ENCODE peak calls at places on chromosomes 1 and 21, in six cellular contexts. W is neural crest cell; H is cardiac muscle cell; N is GM20000; E is OCI-LY7; J is CD8-positive, alpha-beta T cell. R is an unnamed sample.

GRCh38 chr1:232462200-232462599 is 167.7 kb downstream of the SIPA1L2 start:
- DNase-seq in W (no peak), H (no peak), N (no peak), E (no peak), J (no peak), R (no peak)

GRCh38 chr1:12460911-12461621 is 156.9 kb downstream of the DHRS3 start:
- DNase-seq in W (no peak), H (no peak), N (no peak), E (no peak), J (no peak), R (no peak)

GRCh38 chr1:162248854-162249535 is 127.7 kb downstream of the SPATA46 start:
- DNase-seq in W (peak), H (peak), N (no peak), E (no peak), J (no peak), R (no peak)

GRCh38 chr21:42669069-42669468 is 15.6 kb downstream of the PDE9A start:
- DNase-seq in W (no peak), H (peak), N (no peak), E (no peak), J (no peak), R (no peak)

GRCh38 chr1:156498447-156499193 is 2.0 kb downstream of the MEF2D start:
- DNase-seq in W (no peak), H (peak), N (no peak), E (peak), J (no peak), R (peak)

GRCh38 chr1:203440780-203441179 is 34.8 kb upstream of the PRELP start:
- DNase-seq in W (no peak), H (peak), N (peak), E (peak), J (no peak), R (no peak)

GRCh38 chr1:88982055-88982454 is 10.4 kb downstream of the KYAT3 start:
- DNase-seq in W (no peak), H (no peak), N (no peak), E (no peak), J (no peak), R (no peak)

GRCh38 chr21:14687277-14687642 is 141.1 kb upstream of the SAMSN1 start:
- DNase-seq in W (no peak), H (no peak), N (no peak), E (peak), J (no peak), R (no peak)

GRCh38 chr1:243730499-243731150 is 119.4 kb downstream of the AKT3 start:
- DNase-seq in W (no peak), H (no peak), N (no peak), E (no peak), J (no peak), R (no peak)

GRCh38 chr1:1894354-1895049 is 3.6 kb upstream of the GNB1 start:
- DNase-seq in W (no peak), H (no peak), N (no peak), E (peak), J (no peak), R (no peak)

GRCh38 chr1:204660509-204660908 is 25.0 kb downstream of the LRRN2 start:
- DNase-seq in W (no peak), H (peak), N (no peak), E (no peak), J (no peak), R (no peak)

GRCh38 chr1:204634260-204634910 is 51.2 kb downstream of the LRRN2 start:
- DNase-seq in W (no peak), H (no peak), N (no peak), E (no peak), J (no peak), R (no peak)

GRCh38 chr1:22128392-22128791 is 14.5 kb downstream of the WNT4 start:
- DNase-seq in W (no peak), H (no peak), N (no peak), E (no peak), J (no peak), R (no peak)

GRCh38 chr1:86581250-86581649 is 34.4 kb downstream of the CLCA4 start:
- DNase-seq in W (no peak), H (no peak), N (no peak), E (no peak), J (no peak), R (no peak)

GRCh38 chr1:42340898-42341297 is 5.9 kb upstream of the FOXJ3 start:
- DNase-seq in W (no peak), H (no peak), N (no peak), E (no peak), J (no peak), R (no peak)

GRCh38 chr1:185249563-185249962 is 67.5 kb downstream of the IVNS1ABP start:
- DNase-seq in W (no peak), H (peak), N (no peak), E (no peak), J (no peak), R (no peak)

GRCh38 chr1:93235261-93235660 is 54.7 kb downstream of the CCDC18 start:
- DNase-seq in W (no peak), H (no peak), N (no peak), E (no peak), J (no peak), R (no peak)

GRCh38 chr1:208077232-208077751 is 166.4 kb upstream of the CD34 start:
- DNase-seq in W (no peak), H (no peak), N (no peak), E (no peak), J (no peak), R (no peak)

GRCh38 chr1:185853739-185854138 is 119.5 kb downstream of the HMCN1 start:
- DNase-seq in W (no peak), H (peak), N (no peak), E (no peak), J (no peak), R (no peak)

GRCh38 chr1:106798991-106799390 is 257.5 kb upstream of the PRMT6 start:
- DNase-seq in W (no peak), H (no peak), N (no peak), E (no peak), J (no peak), R (no peak)

GRCh38 chr1:208119225-208119606 is 125.0 kb downstream of the PLXNA2 start:
- DNase-seq in W (no peak), H (no peak), N (no peak), E (no peak), J (no peak), R (no peak)

GRCh38 chr1:204520834-204521709 is 4.9 kb downstream of the MDM4 start:
- DNase-seq in W (no peak), H (peak), N (peak), E (peak), J (peak), R (no peak)

GRCh38 chr1:62401034-62401433 is 35.8 kb upstream of the USP1 start:
- DNase-seq in W (no peak), H (no peak), N (no peak), E (no peak), J (no peak), R (no peak)

DNA sequence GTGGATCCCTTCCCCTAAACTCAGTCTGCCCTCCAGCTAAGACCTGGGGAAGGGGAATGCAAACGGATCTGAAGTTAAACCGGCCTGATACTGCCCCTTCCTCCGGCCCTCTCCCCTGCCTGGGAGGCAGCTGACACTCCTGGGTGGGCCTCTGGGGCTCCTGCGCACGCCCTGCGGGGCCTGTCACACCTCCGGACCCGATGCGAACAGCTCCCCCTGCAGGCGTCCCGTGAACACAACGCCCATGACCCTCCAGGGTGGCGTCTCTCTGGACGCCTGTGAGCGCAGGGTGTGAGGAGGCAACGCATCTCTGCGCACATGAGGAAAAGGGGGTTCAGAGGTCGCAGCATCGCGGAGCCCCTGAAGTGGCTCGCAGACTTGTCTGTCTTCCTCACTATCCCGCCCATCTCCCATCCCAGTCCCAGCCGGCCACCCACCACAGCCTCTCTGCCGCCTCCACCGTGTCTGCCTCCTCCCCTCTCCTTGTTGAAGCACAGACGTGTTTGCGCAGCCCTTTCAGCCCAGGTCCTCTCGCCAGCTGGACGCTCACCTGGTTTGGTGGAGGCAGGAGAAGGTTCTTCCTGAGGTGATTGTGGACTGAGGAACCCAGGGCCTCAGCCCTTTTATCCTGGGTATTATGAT is 421 bp upstream of the LCE3A start:
- DNase-seq in W (no peak), H (no peak), N (peak), E (peak), J (no peak), R (no peak)
- TF ChIP-seq CTCF in W (no peak), H (no peak), N (no peak), E (peak), J (no peak), R (no peak)

DNA sequence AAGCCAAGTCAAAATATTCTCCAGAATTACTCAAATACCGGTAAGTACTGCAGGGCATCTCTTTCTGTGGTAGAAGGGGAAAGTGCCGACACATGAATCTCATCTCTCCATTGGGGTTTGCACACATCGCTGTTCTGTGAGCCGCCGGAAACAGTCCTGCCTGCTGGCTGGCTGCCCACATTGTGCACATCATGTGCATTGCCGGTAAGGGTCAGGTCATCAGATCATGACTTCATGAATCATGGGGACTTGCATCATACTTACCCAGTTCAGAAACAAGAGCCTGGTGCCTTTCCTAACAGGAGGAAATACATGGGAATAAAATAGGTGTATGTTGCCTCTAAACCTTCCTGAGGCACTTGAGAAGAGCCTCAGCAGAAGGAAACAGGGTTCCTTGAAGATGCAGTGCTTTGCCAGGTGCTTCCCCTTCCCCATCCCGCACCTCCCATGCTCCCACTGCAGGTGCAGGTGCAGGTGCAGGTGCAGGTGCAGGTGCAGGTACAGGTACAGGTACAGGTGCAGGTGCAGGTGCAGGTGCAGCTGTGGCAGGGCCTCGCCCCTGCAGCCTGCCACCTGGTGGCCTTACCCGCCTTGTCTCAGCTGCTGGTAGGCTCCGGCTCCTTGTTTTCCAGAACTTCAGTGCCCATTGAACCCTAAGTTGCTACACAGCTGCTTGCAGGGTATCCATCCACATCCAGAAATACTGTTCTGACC is 26.5 kb downstream of the GPR137B start:
- DNase-seq in W (no peak), H (peak), N (no peak), E (peak), J (no peak), R (no peak)
- TF ChIP-seq CTCF in W (no peak), H (no peak), N (no peak), E (no peak), J (no peak), R (no peak)

DNA sequence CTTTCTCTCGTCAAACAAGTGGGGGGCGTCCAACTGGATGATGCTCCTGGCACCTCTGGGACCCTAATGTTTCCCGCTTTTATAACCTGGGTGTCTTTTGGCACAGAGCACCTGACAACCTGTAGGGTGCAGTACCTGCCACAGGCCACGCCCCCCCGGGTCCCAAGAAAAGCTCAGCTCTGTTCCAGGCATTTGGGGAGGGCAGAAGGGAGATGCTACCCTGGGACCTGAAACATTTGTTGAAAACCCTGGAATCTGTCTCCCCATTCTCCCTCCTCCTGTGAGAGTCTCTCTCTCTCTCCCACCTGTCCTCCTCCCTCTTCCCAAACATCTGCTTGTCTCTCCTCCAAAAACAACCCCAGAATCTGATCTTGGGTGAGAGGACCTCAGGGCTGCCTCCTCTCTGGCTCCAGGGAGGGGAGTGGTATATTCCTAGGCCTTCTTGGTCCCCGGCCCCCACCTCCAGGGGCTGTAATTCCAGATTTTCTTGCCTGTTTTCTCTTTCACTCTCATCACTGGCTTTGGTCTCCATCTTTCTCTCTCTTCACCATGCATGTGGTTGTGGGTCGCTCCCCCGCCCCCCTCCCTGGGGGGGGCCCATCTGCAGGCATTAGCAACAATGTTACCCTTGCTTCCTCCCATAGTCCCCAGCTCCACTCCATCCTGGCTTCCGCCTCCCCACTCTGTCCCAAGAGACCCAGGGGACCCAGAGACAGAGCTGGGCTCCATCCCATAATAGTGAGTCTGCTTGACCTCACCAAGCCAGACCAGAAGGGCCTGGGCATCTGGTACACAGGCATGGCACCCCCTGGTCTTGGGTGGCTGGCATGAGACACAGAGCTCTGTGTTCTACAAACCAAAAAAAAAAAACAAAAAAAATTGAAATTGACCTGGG is 4.1 kb downstream of the AHDC1 start:
- DNase-seq in W (no peak), H (no peak), N (no peak), E (no peak), J (no peak), R (peak)
- TF ChIP-seq CTCF in W (no peak), H (no peak), N (no peak), E (peak), J (no peak), R (no peak)

GRCh38 chr21:44318489-44319285 is 18.8 kb downstream of the PFKL start:
- DNase-seq in W (no peak), H (no peak), N (no peak), E (no peak), J (no peak), R (no peak)
- TF ChIP-seq CTCF in W (no peak), H (no peak), N (no peak), E (no peak), J (no peak), R (no peak)

DNA sequence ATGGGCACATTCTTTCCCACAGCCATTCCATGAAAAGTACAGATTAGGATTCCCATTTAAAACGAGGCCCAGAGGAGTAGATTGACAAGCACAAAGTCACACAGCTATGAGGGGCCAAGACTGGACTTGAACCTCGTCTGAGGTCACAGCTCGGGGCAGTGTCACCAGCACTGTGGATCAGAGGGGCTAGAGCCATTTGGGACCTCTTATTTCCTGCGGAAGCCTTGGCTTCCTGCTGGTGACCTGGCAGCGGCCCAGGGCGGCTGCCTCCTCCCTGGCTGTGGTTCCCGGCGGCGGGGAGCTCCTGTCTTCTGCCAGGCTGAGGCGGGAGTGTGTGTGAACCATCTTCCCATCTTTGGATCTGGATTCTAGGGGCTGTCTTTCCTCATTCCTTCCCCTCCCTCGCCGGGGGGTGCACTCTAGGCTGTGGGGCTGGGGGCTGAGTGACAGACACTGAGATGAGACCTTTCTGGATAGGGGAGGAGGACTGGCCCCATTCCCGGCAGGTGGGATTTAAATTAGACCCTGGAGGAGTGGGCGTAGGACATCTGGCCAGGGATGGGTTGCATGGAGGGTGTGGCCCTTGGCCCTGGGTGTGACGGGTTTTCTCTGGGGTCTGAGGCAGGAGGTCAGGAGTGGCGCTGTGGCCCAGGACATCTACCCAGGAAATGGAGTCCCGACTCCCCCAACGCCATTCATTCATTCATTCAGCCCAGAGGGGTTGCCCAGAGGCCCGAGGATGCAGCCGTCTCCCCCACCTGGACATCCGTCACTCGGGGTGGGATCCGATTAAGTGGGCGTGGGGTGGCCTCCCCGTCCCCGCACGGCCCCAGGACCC is 908 bp downstream of the ATP13A2 start:
- DNase-seq in W (no peak), H (peak), N (peak), E (peak), J (no peak), R (no peak)
- TF ChIP-seq CTCF in W (no peak), H (no peak), N (no peak), E (peak), J (no peak), R (no peak)

GRCh38 chr1:56524263-56524662 is 55.1 kb downstream of the PLPP3 start:
- DNase-seq in W (no peak), H (no peak), N (no peak), E (no peak), J (no peak), R (no peak)
- TF ChIP-seq CTCF in W (no peak), H (no peak), N (no peak), E (no peak), J (no peak), R (no peak)

GRCh38 chr1:44168520-44169098 is 27.2 kb upstream of the KLF18 start:
- DNase-seq in W (no peak), H (no peak), N (no peak), E (no peak), J (no peak), R (no peak)
- TF ChIP-seq CTCF in W (no peak), H (no peak), N (no peak), E (peak), J (no peak), R (no peak)

GRCh38 chr1:34645919-34646318 is 108.9 kb upstream of the GJB5 start:
- DNase-seq in W (no peak), H (no peak), N (no peak), E (no peak), J (no peak), R (no peak)

GRCh38 chr1:34650090-34650489 is 104.8 kb upstream of the GJB5 start:
- DNase-seq in W (no peak), H (no peak), N (no peak), E (no peak), J (no peak), R (no peak)

GRCh38 chr1:34642679-34643078 is 112.2 kb upstream of the GJB5 start:
- DNase-seq in W (no peak), H (no peak), N (no peak), E (no peak), J (no peak), R (no peak)

GRCh38 chr1:34640654-34641401 is 114.0 kb upstream of the GJB5 start:
- DNase-seq in W (no peak), H (no peak), N (no peak), E (no peak), J (no peak), R (no peak)

GRCh38 chr1:34645109-34645688 is 109.6 kb upstream of the GJB5 start:
- DNase-seq in W (no peak), H (no peak), N (no peak), E (no peak), J (no peak), R (no peak)
- TF ChIP-seq CTCF in W (no peak), H (no peak), N (no peak), E (no peak), J (no peak), R (no peak)

GRCh38 chr1:160163612-160164011 is 12.2 kb downstream of the ATP1A4 start:
- DNase-seq in W (no peak), H (no peak), N (no peak), E (no peak), J (no peak), R (no peak)
- TF ChIP-seq CTCF in W (no peak), H (no peak), N (no peak), E (no peak), J (no peak), R (no peak)